ENCODE peak calls at places on chromosomes 4 and X, in four cellular contexts. J, T, Q and K are unnamed samples.

GRCh38 chrX:110600745-110601310 is 194.8 kb downstream of the CHRDL1 start:
- DNase-seq in Q (no peak), T (no peak), J (no peak), K (no peak)

GRCh38 chrX:30920271-30920670 is 31.2 kb upstream of the TAB3 start:
- DNase-seq in T (no peak), Q (no peak), J (no peak), K (no peak)

GRCh38 chr4:11487876-11488545 is 59.3 kb upstream of the HS3ST1 start:
- DNase-seq in T (no peak), J (no peak), Q (no peak), K (peak)

GRCh38 chr4:158810487-158811215 is 41.8 kb downstream of the FNIP2 start:
- DNase-seq in T (no peak), J (no peak), Q (no peak), K (no peak)

GRCh38 chrX:100649550-100650356 is 5.8 kb downstream of the SRPX2 start:
- DNase-seq in Q (no peak), J (no peak), T (peak), K (no peak)

GRCh38 chr4:132572210-132572609 is 576.9 kb upstream of the PCDH10 start:
- DNase-seq in Q (no peak), J (no peak), T (no peak), K (no peak)

GRCh38 chrX:42746606-42747005 is 31.4 kb downstream of the PPP1R2C start:
- DNase-seq in J (no peak), T (no peak), Q (no peak), K (no peak)

GRCh38 chr4:143443728-143444127 is 69.8 kb upstream of the SMARCA5 start:
- DNase-seq in Q (no peak), T (no peak), J (no peak), K (no peak)

GRCh38 chrX:74419861-74420193 is 1.5 kb upstream of the SLC16A2 start:
- DNase-seq in T (no peak), Q (no peak), J (no peak), K (no peak)

GRCh38 chrX:30888526-30889146 is 418 bp downstream of the TAB3 start:
- DNase-seq in T (no peak), J (no peak), Q (peak), K (no peak)

GRCh38 chr4:107034091-107034698 is 1.9 kb downstream of the DKK2 start:
- DNase-seq in Q (peak), J (no peak), T (peak), K (peak)

GRCh38 chr4:40311811-40312346 is 23.3 kb upstream of the CHRNA9 start:
- DNase-seq in Q (peak), T (no peak), J (no peak), K (peak)

GRCh38 chr4:29311231-29311630 is 1408.9 kb upstream of the PCDH7 start:
- DNase-seq in Q (no peak), J (no peak), T (no peak), K (no peak)

GRCh38 chr4:69986663-69987062 is 9.1 kb upstream of the STATH start:
- DNase-seq in T (no peak), Q (no peak), J (no peak), K (no peak)

GRCh38 chr4:165006457-165006856 is 25.3 kb upstream of the TRIM60 start:
- DNase-seq in Q (no peak), T (no peak), J (no peak), K (no peak)

GRCh38 chrX:82666355-82666754 is 841.7 kb upstream of the POU3F4 start:
- DNase-seq in T (no peak), Q (no peak), J (no peak), K (no peak)

GRCh38 chr4:6944311-6945051 is 34.9 kb downstream of the TBC1D14 start:
- DNase-seq in J (no peak), Q (no peak), T (no peak), K (no peak)

GRCh38 chr4:124948976-124949597 is 236.6 kb upstream of the ANKRD50 start:
- DNase-seq in J (no peak), Q (no peak), T (no peak), K (no peak)

GRCh38 chr4:113758361-113758760 is 3.2 kb downstream of the CAMK2D start:
- DNase-seq in T (no peak), Q (no peak), J (no peak), K (no peak)

GRCh38 chr4:143375326-143376073 is 38.8 kb downstream of the GAB1 start:
- DNase-seq in Q (peak), J (no peak), T (peak), K (peak)

GRCh38 chr4:2598661-2599654 is 62.5 kb downstream of the FAM193A start:
- DNase-seq in Q (peak), J (peak), T (no peak), K (no peak)

GRCh38 chr4:94325835-94326234 is 16.8 kb downstream of the HPGDS start:
- DNase-seq in J (no peak), T (no peak), Q (no peak), K (peak)

GRCh38 chr4:182141046-182141445 is 102.2 kb upstream of the TENM3 start:
- DNase-seq in Q (no peak), T (no peak), J (no peak), K (no peak)

GRCh38 chr4:88960576-88960975 is 96.4 kb downstream of the FAM13A start:
- DNase-seq in J (no peak), T (no peak), Q (no peak), K (no peak)

GRCh38 chr4:141169391-141169790 is 36.1 kb upstream of the RNF150 start:
- DNase-seq in J (no peak), T (no peak), Q (no peak), K (no peak)

GRCh38 chr4:69096111-69096656 is at the start of gene UGT2B7:
- DNase-seq in Q (no peak), T (peak), J (no peak), K (peak)

GRCh38 chrX:5568934-5569333 is 659.7 kb downstream of the NLGN4X start:
- DNase-seq in J (no peak), Q (no peak), T (no peak), K (no peak)

GRCh38 chr4:87911252-87911774 is 64.2 kb upstream of the SPP1 start:
- DNase-seq in Q (no peak), J (no peak), T (peak), K (no peak)

DNA sequence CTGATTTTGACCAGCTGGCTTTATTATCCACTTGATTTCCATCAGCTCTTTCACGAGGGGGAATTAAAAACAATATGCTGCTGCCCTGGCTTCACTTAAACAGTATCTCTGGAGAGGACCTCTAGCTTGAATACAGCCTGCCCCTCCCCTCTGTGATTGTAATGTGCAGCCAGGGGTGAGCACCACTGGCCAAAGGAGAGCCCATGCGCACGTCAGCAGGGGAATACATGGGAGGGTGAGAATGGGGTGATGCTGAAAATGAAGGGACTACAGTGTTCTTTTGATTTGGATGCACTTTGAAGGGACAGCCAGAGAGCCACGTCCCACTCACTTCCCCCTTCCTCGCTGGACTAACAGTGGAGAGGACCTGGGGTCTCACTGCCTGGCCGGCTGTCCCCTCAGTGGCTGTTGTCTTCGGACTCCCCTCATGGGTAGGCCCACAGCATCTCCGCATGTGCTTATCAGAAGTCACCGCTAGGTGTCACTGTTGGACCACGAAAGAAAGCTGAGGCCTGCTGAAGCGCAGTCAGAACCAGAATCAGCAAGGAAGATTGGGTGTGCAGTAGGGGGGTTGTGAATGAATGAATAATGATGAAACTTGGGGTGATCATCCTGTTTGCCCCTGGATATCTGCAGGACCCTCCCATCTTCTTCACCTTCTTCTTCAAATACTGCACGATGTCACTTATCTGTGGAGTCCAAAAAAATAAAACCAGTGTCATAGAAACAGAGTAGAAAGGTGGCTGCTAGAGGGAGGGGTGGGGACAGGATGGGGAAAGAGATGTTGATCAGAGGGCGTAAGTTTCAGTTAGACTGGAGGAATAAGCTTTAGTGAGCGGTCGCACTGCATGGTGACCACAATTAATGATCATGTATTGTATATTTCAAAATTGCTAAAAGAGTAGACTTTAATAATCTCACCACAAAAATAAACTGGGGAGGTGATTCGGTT is 32.8 kb downstream of the CLCN4 start:
- DNase-seq in Q (peak), T (peak), J (no peak), K (peak)
- TF ChIP-seq CTCF in Q (peak), T (peak), J (peak), K (peak)

GRCh38 chr4:183722738-183723560 is 63.9 kb downstream of the TRAPPC11 start:
- DNase-seq in Q (no peak), J (peak), T (no peak), K (peak)

GRCh38 chr4:183721207-183722081 is 62.4 kb downstream of the TRAPPC11 start:
- DNase-seq in J (no peak), Q (peak), T (peak), K (peak)

GRCh38 chr4:183716302-183716701 is 57.2 kb downstream of the TRAPPC11 start:
- DNase-seq in Q (no peak), J (no peak), T (no peak), K (no peak)

GRCh38 chr4:183723561-183724228 is 64.6 kb downstream of the TRAPPC11 start:
- DNase-seq in T (peak), J (no peak), Q (no peak), K (no peak)

GRCh38 chr4:183718876-183719275 is 59.8 kb downstream of the TRAPPC11 start:
- DNase-seq in J (no peak), T (peak), Q (no peak), K (no peak)
- TF ChIP-seq POLR2AphosphoS2 in J (no peak), T (no peak), Q (no peak), K (no peak)

DNA sequence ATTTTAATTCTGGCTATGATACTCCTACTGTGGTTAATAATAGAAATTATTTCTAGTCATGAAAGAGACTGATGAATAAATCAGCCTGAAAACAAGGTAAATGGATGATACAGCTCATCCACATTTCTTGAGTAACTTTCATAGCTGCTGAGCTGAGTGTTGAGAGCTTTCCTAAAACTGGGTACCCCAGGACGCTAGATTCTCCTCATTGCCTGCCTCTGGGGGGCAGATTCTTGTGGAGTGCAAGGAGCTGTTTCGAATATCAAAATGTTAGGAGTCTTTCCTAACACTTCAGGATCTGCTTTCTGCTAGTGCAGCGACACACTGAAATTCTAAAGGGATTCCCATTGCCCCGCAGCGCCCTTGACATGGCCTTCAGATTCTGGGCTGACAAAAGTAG is 2.1 kb downstream of the MND1 start:
- DNase-seq in T (no peak), J (no peak), Q (peak), K (no peak)
- TF ChIP-seq MYC in T (no peak), J (no peak), Q (no peak), K (no peak)

GRCh38 chrX:13664026-13664425 is 11.1 kb downstream of the TCEANC start:
- DNase-seq in T (no peak), J (no peak), Q (no peak), K (no peak)

GRCh38 chrX:13661735-13662536 is 9.0 kb downstream of the TCEANC start:
- DNase-seq in Q (no peak), J (no peak), T (no peak), K (no peak)

GRCh38 chrX:13662537-13662841 is 9.5 kb downstream of the TCEANC start:
- DNase-seq in T (no peak), Q (no peak), J (no peak), K (no peak)

GRCh38 chrX:13659057-13659456 is 6.1 kb downstream of the TCEANC start:
- DNase-seq in T (peak), Q (no peak), J (no peak), K (peak)

DNA sequence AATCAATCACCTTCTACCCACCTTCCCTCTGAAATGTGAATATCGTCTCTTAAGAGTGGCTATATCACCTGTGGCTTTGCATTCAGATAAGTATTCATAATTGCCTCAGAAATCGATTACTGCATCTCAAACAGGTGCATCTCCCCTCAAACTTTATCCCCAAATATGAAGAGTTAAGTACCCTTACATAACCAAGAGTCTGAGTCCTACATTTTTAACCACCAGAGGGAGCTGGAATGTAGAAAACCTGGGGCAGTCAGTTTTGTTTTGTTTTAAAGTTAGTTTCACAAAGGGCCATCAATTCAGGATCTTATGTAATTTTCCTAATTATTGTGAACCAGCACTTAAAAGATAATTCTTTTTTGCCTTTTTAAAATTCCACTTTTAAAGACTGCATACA is 5.7 kb downstream of the TCEANC start:
- DNase-seq in Q (peak), T (peak), J (no peak), K (peak)
- TF ChIP-seq CTCF in Q (peak), T (peak), J (peak), K (peak)

GRCh38 chrX:13875572-13875971 is 58.7 kb upstream of the GPM6B start:
- DNase-seq in Q (no peak), T (no peak), J (no peak), K (no peak)

DNA sequence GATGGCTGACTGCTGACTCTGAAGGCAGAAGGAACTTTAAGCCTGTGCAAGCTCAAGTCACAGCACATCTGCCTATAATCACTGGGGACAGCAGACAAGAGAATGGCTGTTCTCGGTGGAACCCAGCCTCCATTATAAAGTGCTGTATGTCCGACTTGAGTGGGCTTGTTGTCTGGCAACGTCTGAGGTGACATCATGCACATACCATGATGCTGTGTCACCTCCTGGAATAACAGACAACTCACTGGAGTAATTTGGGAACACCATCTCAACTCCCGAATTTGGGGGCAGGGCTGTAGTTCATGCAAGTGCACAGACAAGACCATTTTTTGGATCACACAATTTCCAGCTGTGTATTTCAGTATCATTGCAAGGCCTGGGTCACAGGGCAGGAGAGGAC is 59.8 kb upstream of the GPM6B start:
- DNase-seq in J (no peak), Q (no peak), T (no peak), K (no peak)
- TF ChIP-seq POLR2AphosphoS2 in J (no peak), Q (no peak), T (no peak), K (no peak)

GRCh38 chr4:10074076-10074766 is 42.4 kb downstream of the WDR1 start:
- DNase-seq in J (no peak), Q (no peak), T (no peak), K (no peak)
- TF ChIP-seq MYC in J (no peak), Q (no peak), T (no peak), K (no peak)

DNA sequence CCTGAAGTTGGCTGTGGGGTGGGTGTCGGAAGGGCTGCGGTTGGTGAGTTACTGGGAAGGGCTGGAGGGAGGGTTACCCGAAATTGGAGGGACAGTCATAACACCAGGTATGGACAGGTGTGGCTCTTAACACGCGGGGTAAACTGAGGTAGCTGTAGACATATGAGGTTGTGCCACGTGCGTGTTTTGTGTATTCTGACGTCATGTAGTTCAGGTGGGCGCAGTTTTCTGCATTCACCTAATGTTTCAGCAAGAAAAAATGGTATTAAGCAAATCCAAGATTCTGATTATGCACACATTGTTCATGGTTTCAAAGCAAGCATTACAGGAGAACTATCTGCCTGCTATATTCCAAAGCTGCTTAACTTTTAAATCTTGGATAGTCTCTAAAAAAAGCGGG is 83.5 kb upstream of the GPM6B start:
- DNase-seq in T (no peak), Q (no peak), J (no peak), K (no peak)
- TF ChIP-seq CTCF in T (no peak), Q (no peak), J (no peak), K (no peak)

DNA sequence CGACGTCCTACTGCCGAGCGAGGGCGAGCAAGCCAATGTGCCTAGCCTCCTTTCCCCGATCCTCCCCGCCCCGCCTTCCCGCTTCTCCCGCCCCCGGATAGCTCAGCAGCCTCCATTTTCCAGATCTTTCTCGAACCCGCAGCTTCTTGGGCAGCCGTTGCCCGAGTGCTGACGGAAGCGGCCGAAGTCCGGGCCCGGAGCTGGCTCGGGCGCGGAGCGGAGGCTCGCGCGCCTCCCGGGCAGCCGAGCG is 172 bp upstream of the HSPA4L start:
- DNase-seq in Q (peak), J (peak), T (no peak), K (peak)
- TF ChIP-seq POLR2AphosphoS2 in Q (no peak), J (no peak), T (no peak), K (no peak)